ENCODE peak calls at places on chromosomes 3 and 15, in six cellular contexts. V, Y, T, K, W and S are unnamed samples.

GRCh38 chr3:86867990-86868389 is 123.0 kb downstream of the VGLL3 start:
- DNase-seq in V (no peak), Y (peak; percentile 13), T (no peak), K (no peak), W (no peak), S (no peak)

GRCh38 chr3:37652851-37653250 is 208.8 kb upstream of the CTDSPL start:
- DNase-seq in V (no peak), Y (no peak), T (no peak), K (no peak), W (no peak), S (no peak)

GRCh38 chr3:187739125-187739560 is 6.1 kb downstream of the BCL6 start:
- DNase-seq in V (no peak), Y (no peak), T (no peak), K (no peak), W (no peak), S (no peak)

GRCh38 chr3:48417529-48418108 is 12.3 kb downstream of the PLXNB1 start:
- DNase-seq in V (no peak), Y (no peak), T (no peak), K (no peak), W (no peak), S (no peak)

GRCh38 chr3:76367281-76367680 is 581.9 kb upstream of the ZNF717 start:
- DNase-seq in V (no peak), Y (peak; percentile 74), T (peak; percentile 86), K (no peak), W (no peak), S (no peak)

GRCh38 chr3:158702815-158703481 is 29.3 kb downstream of the RARRES1 start:
- DNase-seq in V (no peak), Y (peak; percentile 77), T (peak; percentile 86), K (no peak), W (no peak), S (no peak)

GRCh38 chr3:25428003-25428861 is at the start of gene RARB:
- DNase-seq in V (peak; percentile 92), Y (peak; percentile 86), T (peak; percentile 99), K (peak; percentile 66), W (peak; percentile 21), S (peak; percentile 24)

GRCh38 chr15:100596792-100597191 is 5.2 kb downstream of the LINS1 start:
- DNase-seq in V (no peak), Y (no peak), T (no peak), K (peak; percentile 35), W (peak; percentile 2), S (no peak)

GRCh38 chr3:21417991-21418390 is 333.0 kb downstream of the ZNF385D start:
- DNase-seq in V (no peak), Y (peak; percentile 66), T (peak; percentile 10), K (no peak), W (no peak), S (no peak)

GRCh38 chr3:19946291-19946831 is 536 bp upstream of the RAB5A start:
- DNase-seq in V (no peak), Y (peak; percentile 56), T (no peak), K (no peak), W (peak; percentile 2), S (no peak)

GRCh38 chr15:79089890-79090486 is 592 bp downstream of the RASGRF1 start:
- DNase-seq in V (no peak), Y (no peak), T (no peak), K (peak; percentile 15), W (no peak), S (no peak)

GRCh38 chr3:112894258-112894657 is 47.6 kb upstream of the CD200R1L start:
- DNase-seq in V (no peak), Y (peak; percentile 36), T (peak; percentile 18), K (no peak), W (no peak), S (no peak)

GRCh38 chr15:100628746-100629145 is 26.4 kb downstream of the ASB7 start:
- DNase-seq in V (no peak), Y (no peak), T (no peak), K (no peak), W (no peak), S (no peak)

GRCh38 chr3:4741404-4742307 is 237.6 kb upstream of the BHLHE40 start:
- DNase-seq in V (peak; percentile 83), Y (peak; percentile 94), T (peak; percentile 99), K (peak; percentile 71), W (peak; percentile 77), S (no peak)

GRCh38 chr3:46098319-46098761 is 71.1 kb upstream of the XCR1 start:
- DNase-seq in V (peak; percentile 84), Y (peak; percentile 87), T (peak; percentile 49), K (peak; percentile 72), W (no peak), S (no peak)

GRCh38 chr3:27758083-27758482 is 36.0 kb upstream of the EOMES start:
- DNase-seq in V (no peak), Y (peak; percentile 92), T (peak; percentile 80), K (no peak), W (no peak), S (no peak)

GRCh38 chr3:172557515-172558220 is 34.4 kb upstream of the TNFSF10 start:
- DNase-seq in V (no peak), Y (peak; percentile 72), T (no peak), K (no peak), W (no peak), S (no peak)

GRCh38 chr3:9778102-9778501 is 8.4 kb upstream of the CAMK1 start:
- DNase-seq in V (no peak), Y (peak; percentile 95), T (peak; percentile 43), K (no peak), W (no peak), S (no peak)

GRCh38 chr3:64103131-64103530 is 79.8 kb upstream of the PSMD6 start:
- DNase-seq in V (no peak), Y (no peak), T (no peak), K (no peak), W (no peak), S (no peak)

GRCh38 chr15:81161215-81161673 is 27.2 kb downstream of the CFAP161 start:
- DNase-seq in V (no peak), Y (no peak), T (no peak), K (no peak), W (no peak), S (no peak)

GRCh38 chr15:60553163-60553562 is 74.2 kb upstream of the ICE2 start:
- DNase-seq in V (no peak), Y (no peak), T (no peak), K (no peak), W (no peak), S (no peak)

GRCh38 chr3:102053375-102053989 is 204.2 kb downstream of the NFKBIZ start:
- DNase-seq in V (no peak), Y (peak; percentile 84), T (peak; percentile 50), K (no peak), W (no peak), S (no peak)

GRCh38 chr15:77737238-77738037 is 104.7 kb upstream of the LINGO1 start:
- DNase-seq in V (no peak), Y (no peak), T (no peak), K (no peak), W (no peak), S (no peak)

GRCh38 chr3:52779411-52780297 is 2.3 kb downstream of the ITIH1 start:
- DNase-seq in V (peak; percentile 53), Y (no peak), T (no peak), K (peak; percentile 29), W (peak; percentile 1), S (no peak)

GRCh38 chr15:72184165-72184811 is 13.3 kb downstream of the GRAMD2A start:
- DNase-seq in V (no peak), Y (peak; percentile 78), T (no peak), K (peak; percentile 84), W (no peak), S (no peak)
- H3K4me3 ChIP-seq in V (no peak overlapping the region), Y (peak overlapping the region; percentile 53), T (peak overlapping the region; percentile 22), K (peak overlapping the region; percentile 30), W (peak overlapping the region; percentile 65), S (peak overlapping the region; percentile 13)

GRCh38 chr3:176974303-176974702 is 223.0 kb downstream of the TBL1XR1 start:
- DNase-seq in V (no peak), Y (no peak), T (no peak), K (no peak), W (no peak), S (no peak)
- H3K4me3 ChIP-seq in V (no peak overlapping the region), Y (no peak overlapping the region), T (no peak overlapping the region), K (no peak overlapping the region), W (no peak overlapping the region), S (no peak overlapping the region)

GRCh38 chr3:196942226-196942914 is at the start of gene NCBP2:
- DNase-seq in V (peak; percentile 99), Y (peak; percentile 99), T (peak; percentile 98), K (peak; percentile 97), W (peak; percentile 96), S (peak; percentile 99)
- H3K4me3 ChIP-seq in V (peak within 1 kb of the TSS; percentile 98), Y (peak within 1 kb of the TSS; percentile 85), T (peak within 1 kb of the TSS; percentile 98), K (peak within 1 kb of the TSS; percentile 67), W (peak within 1 kb of the TSS; percentile 76), S (peak within 1 kb of the TSS; percentile 98)

DNA sequence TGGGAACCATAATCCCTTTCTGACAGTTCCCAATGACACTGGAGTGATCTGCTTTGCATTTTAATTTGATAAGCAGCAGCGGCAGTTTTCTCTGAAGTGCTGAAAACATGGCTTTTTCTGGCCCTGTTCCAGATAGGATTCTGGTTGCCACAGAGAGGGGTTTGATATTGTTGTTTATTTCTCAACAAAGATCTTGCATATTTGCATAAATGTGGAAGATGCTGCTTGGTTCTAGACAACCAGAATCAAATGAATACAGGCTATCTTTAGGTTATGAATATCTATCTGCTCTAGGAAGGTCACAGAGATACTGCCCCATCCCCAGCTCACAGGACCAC is 137.1 kb downstream of the ZNF609 start:
- DNase-seq in V (no peak), Y (no peak), T (no peak), K (no peak), W (no peak), S (peak; percentile 48)
- H3K4me3 ChIP-seq in V (no peak overlapping the region), Y (no peak overlapping the region), T (no peak overlapping the region), K (no peak overlapping the region), W (no peak overlapping the region), S (peak overlapping the region; percentile 28)

GRCh38 chr3:129658156-129658843 is 51.8 kb upstream of the PLXND1 start:
- DNase-seq in V (no peak), Y (no peak), T (no peak), K (no peak), W (no peak), S (no peak)
- H3K4me3 ChIP-seq in V (no peak overlapping the region), Y (no peak overlapping the region), T (no peak overlapping the region), K (no peak overlapping the region), W (no peak overlapping the region), S (no peak overlapping the region)